ENCODE peak calls at places on chromosomes 1 and 21, in seven cellular contexts. D, H, K, N, X, V and L are unnamed samples.

GRCh38 chr1:64042331-64043100 is 160.9 kb upstream of the UBE2U start:
- DNase-seq in D (no peak), H (no peak), K (no peak), N (no peak), X (no peak), V (peak), L (no peak)

GRCh38 chr1:233613252-233614172 is at the start of gene KCNK1:
- DNase-seq in D (peak), H (peak), K (peak), N (peak), X (no peak), V (peak), L (peak)

GRCh38 chr1:210367561-210367960 is 38.9 kb downstream of the HHAT start:
- DNase-seq in D (no peak), H (peak), K (no peak), N (no peak), X (no peak), V (peak), L (no peak)

GRCh38 chr21:44089001-44089911 is 17.9 kb upstream of the PWP2 start:
- DNase-seq in D (no peak), H (no peak), K (no peak), N (peak), X (no peak), V (no peak), L (no peak)

GRCh38 chr1:42947965-42948732 is 10.5 kb downstream of the SLC2A1 start:
- DNase-seq in D (no peak), H (no peak), K (no peak), N (no peak), X (no peak), V (no peak), L (no peak)

GRCh38 chr1:207017615-207018559 is 14.7 kb downstream of the C1orf116 start:
- DNase-seq in D (no peak), H (peak), K (no peak), N (no peak), X (no peak), V (peak), L (peak)

GRCh38 chr1:34477632-34478141 is 277.2 kb upstream of the GJB5 start:
- DNase-seq in D (no peak), H (no peak), K (no peak), N (no peak), X (no peak), V (no peak), L (no peak)

GRCh38 chr1:220918285-220918951 is 39.2 kb downstream of the HLX start:
- DNase-seq in D (peak), H (no peak), K (no peak), N (no peak), X (no peak), V (no peak), L (no peak)

GRCh38 chr1:156356875-156357534 is 12.0 kb upstream of the RHBG start:
- DNase-seq in D (peak), H (no peak), K (no peak), N (no peak), X (peak), V (peak), L (no peak)

GRCh38 chr1:41719590-41719989 is 199.1 kb downstream of the HIVEP3 start:
- DNase-seq in D (no peak), H (no peak), K (no peak), N (no peak), X (no peak), V (no peak), L (no peak)

GRCh38 chr1:111475706-111476105 is 1.9 kb downstream of the C1orf162 start:
- DNase-seq in D (no peak), H (no peak), K (no peak), N (no peak), X (no peak), V (no peak), L (no peak)

GRCh38 chr21:31008355-31008754 is 29.9 kb downstream of the KRTAP19-8 start:
- DNase-seq in D (no peak), H (no peak), K (no peak), N (no peak), X (no peak), V (no peak), L (no peak)